ENCODE peak calls at places on chromosome 12, in four cellular contexts. R is activated gamma-delta T cell treated with Interleukin-2 at 50 U/mL for 16 hours, E is HEK293T, Z is BJ. B is an unnamed sample.

GRCh38 chr12:113512568-113512967 is 40.9 kb upstream of the LHX5 start:
- DNase-seq in Z (no peak), R (no peak), E (no peak), B (no peak)

GRCh38 chr12:6735448-6736191 is 11.8 kb downstream of the COPS7A start:
- DNase-seq in E (peak), Z (no peak), R (peak), B (no peak)

GRCh38 chr12:49750994-49751393 is 9.6 kb downstream of the TMBIM6 start:
- DNase-seq in E (no peak), R (no peak), Z (no peak), B (no peak)

GRCh38 chr12:110421159-110421661 is 17.7 kb upstream of the ANAPC7 start:
- DNase-seq in R (no peak), E (no peak), Z (no peak), B (no peak)

GRCh38 chr12:46919666-46920065 is 93.9 kb upstream of the SLC38A4 start:
- DNase-seq in R (no peak), E (no peak), Z (no peak), B (no peak)

GRCh38 chr12:111319600-111320232 is 49.2 kb downstream of the PHETA1 start:
- DNase-seq in R (no peak), Z (no peak), E (no peak), B (no peak)

GRCh38 chr12:43348221-43348620 is 203.8 kb downstream of the ADAMTS20 start:
- DNase-seq in E (no peak), Z (no peak), R (no peak), B (no peak)

GRCh38 chr12:71194657-71195056 is 36.9 kb upstream of the TSPAN8 start:
- DNase-seq in Z (no peak), E (no peak), R (no peak), B (no peak)

GRCh38 chr12:64470507-64470906 is 18.6 kb downstream of the TBK1 start:
- DNase-seq in R (no peak), Z (no peak), E (no peak), B (no peak)

GRCh38 chr12:50112456-50113218 is 601 bp downstream of the COX14 start:
- DNase-seq in Z (no peak), E (peak), R (no peak), B (no peak)

GRCh38 chr12:68342966-68343365 is 10.8 kb upstream of the MDM1 start:
- DNase-seq in Z (no peak), R (no peak), E (no peak), B (no peak)

GRCh38 chr12:92717202-92717601 is 14.4 kb downstream of the PLEKHG7 start:
- DNase-seq in Z (no peak), R (no peak), E (no peak), B (no peak)

GRCh38 chr12:22271036-22271435 is 63.5 kb downstream of the ST8SIA1 start:
- DNase-seq in E (no peak), Z (peak), R (no peak), B (no peak)

GRCh38 chr12:88185988-88186387 is 43.9 kb downstream of the TMTC3 start:
- DNase-seq in Z (no peak), E (no peak), R (no peak), B (no peak)

GRCh38 chr12:40224439-40225291 is at the start of gene LRRK2:
- DNase-seq in R (peak), Z (peak), E (peak), B (peak)

GRCh38 chr12:65696227-65696626 is 128.1 kb upstream of the HMGA2 start:
- DNase-seq in R (no peak), Z (no peak), E (no peak), B (no peak)

GRCh38 chr12:64450711-64451486 is 1.0 kb upstream of the TBK1 start:
- DNase-seq in E (peak), Z (no peak), R (no peak), B (peak)